ENCODE peak calls at places on chromosome X, in four cellular contexts. H is naive thymus-derived CD4-positive, alpha-beta T cell; J is sigmoid colon; Z is IMR-90. Q is an unnamed sample.

GRCh38 chrX:31366076-31366475 is 294.2 kb upstream of the FTHL17 start:
- DNase-seq in H (no peak), J (no peak), Z (no peak), Q (no peak)

GRCh38 chrX:97547873-97548578 is 664.3 kb downstream of the RPA4 start:
- DNase-seq in H (no peak), J (no peak), Z (peak; percentile 39), Q (no peak)

GRCh38 chrX:54048413-54048812 is 4.1 kb upstream of the PHF8 start:
- DNase-seq in H (no peak), J (no peak), Z (no peak), Q (no peak)

GRCh38 chrX:32483534-32484136 is 727.7 kb downstream of the DMD start:
- DNase-seq in H (no peak), J (no peak), Z (no peak), Q (no peak)

GRCh38 chrX:9897761-9898161 is 69.4 kb upstream of the CLDN34 start:
- DNase-seq in H (no peak), J (no peak), Z (peak; percentile 97), Q (no peak)

GRCh38 chrX:386768-387575 is at the start of gene PPP2R3B:
- DNase-seq in H (peak; percentile 99), J (peak; percentile 100), Z (peak; percentile 98), Q (peak; percentile 99)

GRCh38 chrX:70636218-70636617 is 191.6 kb downstream of the DLG3 start:
- DNase-seq in H (no peak), J (no peak), Z (no peak), Q (no peak)

GRCh38 chrX:47216393-47216925 is 2.0 kb upstream of the CDK16 start:
- DNase-seq in H (no peak), J (no peak), Z (no peak), Q (no peak)

DNA sequence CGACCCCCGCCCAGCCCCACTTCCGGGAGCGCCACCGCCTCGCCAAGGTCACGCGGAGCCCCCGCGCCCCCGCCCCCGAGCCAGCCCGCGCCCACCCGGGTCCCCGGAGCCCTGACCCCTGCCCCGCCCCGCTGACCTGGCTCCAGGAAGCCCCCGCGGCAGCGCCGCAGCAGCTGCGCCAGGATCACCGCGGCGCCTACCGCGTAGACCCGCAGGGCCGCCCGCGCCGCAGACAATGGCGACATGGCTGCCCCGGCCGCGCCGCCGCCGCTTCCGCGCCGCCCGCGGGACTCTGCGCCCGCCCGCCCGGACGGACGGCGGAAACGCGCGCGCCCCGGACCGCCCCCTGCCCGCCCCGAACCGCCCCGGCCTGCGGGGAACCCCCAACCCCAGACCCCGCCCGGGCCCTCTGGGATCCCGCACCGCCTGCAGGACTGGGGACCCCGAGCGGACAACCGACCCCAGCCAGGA is at the start of the genes DHRSX and ZBED1:
- DNase-seq in H (peak; percentile 36), J (no peak), Z (no peak), Q (peak; percentile 39)
- H3K27ac ChIP-seq in H (peak within 1 kb of the TSS; percentile 77), J (peak within 1 kb of the TSS; percentile 89), Z (peak within 1 kb of the TSS; percentile 71), Q (peak within 1 kb of the TSS; percentile 49)

GRCh38 chrX:154735695-154736393 is 15.0 kb downstream of the GAB3 start:
- DNase-seq in H (no peak), J (peak; percentile 84), Z (peak; percentile 93), Q (no peak)
- H3K4me1 ChIP-seq in H (peaks cover 77% of the 10 kb centered on the region), J (peaks cover 62% of the 10 kb centered on the region), Z (peaks cover 16% of the 10 kb centered on the region), Q (peaks cover 82% of the 10 kb centered on the region)

GRCh38 chrX:56812515-56813105 is 83.6 kb downstream of the NBDY start:
- DNase-seq in H (peak; percentile 66), J (no peak), Z (no peak), Q (peak; percentile 66)
- H3K27ac ChIP-seq in H (peak overlapping the region; percentile 72), J (peak overlapping the region; percentile 11), Z (no peak overlapping the region), Q (peak overlapping the region; percentile 53)

DNA sequence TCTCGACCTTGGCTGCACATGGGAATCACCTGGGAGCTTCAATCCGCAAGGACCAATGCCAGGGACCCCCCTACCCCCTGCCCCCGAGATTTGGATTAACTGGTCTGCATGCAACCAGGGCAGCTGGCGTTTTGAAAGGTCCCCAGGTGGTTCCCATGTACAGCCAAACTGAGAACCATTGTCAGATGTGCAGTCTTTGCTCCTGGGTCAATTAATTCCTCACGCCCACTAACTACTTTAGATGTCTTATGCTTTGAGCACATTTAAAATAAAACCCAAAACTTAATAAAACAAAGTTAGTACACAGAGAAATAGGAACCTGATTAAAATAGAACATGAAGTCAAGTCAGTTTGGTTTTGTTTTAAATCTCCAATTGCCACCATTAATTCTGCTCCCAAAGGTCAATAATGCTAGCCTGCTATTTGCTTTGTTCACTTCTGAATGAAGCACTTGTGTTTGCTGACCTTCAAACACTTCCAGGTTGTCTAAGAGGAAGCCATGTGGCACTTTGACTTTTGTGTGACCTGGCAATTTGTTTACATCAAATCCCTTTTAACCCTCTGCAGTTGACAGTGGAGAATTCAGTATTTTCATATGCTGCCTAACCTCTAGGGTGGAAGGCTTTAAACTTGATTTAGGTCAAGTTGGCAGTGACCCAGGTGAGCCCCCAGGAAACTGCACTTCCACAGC is 27.2 kb upstream of the TMSB4X start:
- DNase-seq in H (no peak), J (no peak), Z (no peak), Q (no peak)
- H3K4me1 ChIP-seq in H (peaks cover 44% of the 10 kb centered on the region), J (no peaks in the 10 kb centered on the region), Z (peaks cover 14% of the 10 kb centered on the region), Q (peaks cover 55% of the 10 kb centered on the region)

GRCh38 chrX:69083361-69083760 is 81.9 kb downstream of the PJA1 start:
- DNase-seq in H (no peak), J (no peak), Z (no peak), Q (no peak)

GRCh38 chrX:69082753-69083150 is 82.5 kb downstream of the PJA1 start:
- DNase-seq in H (no peak), J (no peak), Z (no peak), Q (no peak)

GRCh38 chrX:69080912-69081465 is 84.3 kb downstream of the PJA1 start:
- DNase-seq in H (no peak), J (no peak), Z (no peak), Q (no peak)

GRCh38 chrX:69083785-69084184 is 81.5 kb downstream of the PJA1 start:
- DNase-seq in H (no peak), J (no peak), Z (no peak), Q (no peak)

GRCh38 chrX:69082055-69082752 is 83.0 kb downstream of the PJA1 start:
- DNase-seq in H (no peak), J (no peak), Z (no peak), Q (no peak)
- H3K27ac ChIP-seq in H (no peak overlapping the region), J (no peak overlapping the region), Z (no peak overlapping the region), Q (no peak overlapping the region)

DNA sequence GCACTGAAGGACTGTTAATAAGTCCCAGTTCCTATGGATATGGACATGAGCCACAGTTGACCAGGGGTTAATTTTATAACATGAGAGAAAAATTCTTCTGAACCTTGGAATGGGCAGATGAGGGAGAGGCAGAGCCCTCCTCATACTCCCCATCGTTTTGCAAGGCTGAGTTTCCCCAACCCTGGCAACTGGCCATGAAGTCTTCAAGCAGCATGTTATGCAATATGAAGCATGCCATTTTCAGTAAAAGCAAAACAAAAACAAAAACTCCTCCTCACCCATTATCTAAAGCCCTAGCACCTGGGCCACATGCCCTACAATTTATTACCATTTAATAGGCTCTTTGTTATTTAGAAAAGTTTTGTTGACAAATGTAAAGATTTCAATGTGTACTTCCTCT is 64.5 kb downstream of the GPC4 start:
- DNase-seq in H (no peak), J (peak; percentile 80), Z (no peak), Q (no peak)
- H3K4me1 ChIP-seq in H (no peaks in the 10 kb centered on the region), J (peaks cover 4% of the 10 kb centered on the region), Z (no peaks in the 10 kb centered on the region), Q (no peaks in the 10 kb centered on the region)